ENCODE peak calls at places on chromosomes 6 and 20, in five cellular contexts. S, Q, H, L and D are unnamed samples. For H3K36me3, the result is how much of the 10 kb centered on the place peaks cover.

GRCh38 chr6:20118877-20119276 is 93.4 kb downstream of the MBOAT1 start:
- DNase-seq in S (no peak), Q (no peak), H (no peak), L (peak), D (no peak)

GRCh38 chr20:9146649-9147048 is 77.8 kb downstream of the PLCB4 start:
- DNase-seq in Q (no peak), L (no peak), H (no peak), S (no peak), D (no peak)

GRCh38 chr6:38612386-38612965 is 27.3 kb downstream of the BTBD9 start:
- DNase-seq in L (no peak), Q (no peak), H (peak), S (no peak), D (no peak)

GRCh38 chr20:20393207-20393606 is 25.3 kb downstream of the INSM1 start:
- DNase-seq in L (no peak), H (peak), S (no peak), Q (no peak), D (no peak)

GRCh38 chr20:22716824-22717351 is 132.5 kb upstream of the FOXA2 start:
- DNase-seq in Q (no peak), S (no peak), H (peak), L (no peak), D (no peak)

GRCh38 chr20:24590193-24590982 is 121.0 kb downstream of the SYNDIG1 start:
- DNase-seq in L (no peak), Q (no peak), H (no peak), S (peak), D (no peak)

GRCh38 chr20:59074456-59074855 is 31.9 kb upstream of the PRELID3B start:
- DNase-seq in S (no peak), Q (no peak), L (no peak), H (no peak), D (no peak)

GRCh38 chr6:75350156-75350555 is 65.6 kb upstream of the TMEM30A start:
- DNase-seq in Q (no peak), H (no peak), L (no peak), S (no peak), D (no peak)

GRCh38 chr6:13159295-13159694 is 169.0 kb downstream of the TBC1D7 start:
- DNase-seq in H (peak), Q (no peak), S (no peak), L (no peak), D (no peak)

GRCh38 chr6:166420351-166420750 is 37.6 kb upstream of the MPC1 start:
- DNase-seq in H (peak), L (no peak), S (no peak), Q (no peak), D (no peak)

GRCh38 chr6:154502564-154502963 is 7.9 kb downstream of the CNKSR3 start:
- DNase-seq in S (no peak), H (no peak), Q (no peak), L (no peak), D (no peak)

GRCh38 chr6:91633374-91634184 is 1046.7 kb upstream of the MAP3K7 start:
- DNase-seq in L (peak), Q (no peak), H (no peak), S (no peak), D (no peak)

GRCh38 chr20:63942250-63943006 is 13.8 kb downstream of the UCKL1 start:
- DNase-seq in Q (peak), L (peak), H (peak), S (peak), D (no peak)

GRCh38 chr6:111651185-111652034 is 45.7 kb upstream of the TRAF3IP2 start:
- DNase-seq in H (no peak), Q (no peak), S (no peak), L (no peak), D (no peak)

GRCh38 chr20:5181492-5181891 is 54.7 kb downstream of the CDS2 start:
- DNase-seq in L (no peak), Q (no peak), H (no peak), S (no peak), D (no peak)

GRCh38 chr20:5180933-5181332 is 54.1 kb downstream of the CDS2 start:
- DNase-seq in L (no peak), Q (no peak), H (no peak), S (no peak), D (no peak)

GRCh38 chr20:5182615-5183254 is 55.9 kb downstream of the CDS2 start:
- DNase-seq in Q (no peak), H (no peak), L (no peak), S (no peak), D (no peak)

GRCh38 chr20:5181955-5182354 is 55.1 kb downstream of the CDS2 start:
- DNase-seq in Q (no peak), H (peak), S (no peak), L (no peak), D (no peak)

DNA sequence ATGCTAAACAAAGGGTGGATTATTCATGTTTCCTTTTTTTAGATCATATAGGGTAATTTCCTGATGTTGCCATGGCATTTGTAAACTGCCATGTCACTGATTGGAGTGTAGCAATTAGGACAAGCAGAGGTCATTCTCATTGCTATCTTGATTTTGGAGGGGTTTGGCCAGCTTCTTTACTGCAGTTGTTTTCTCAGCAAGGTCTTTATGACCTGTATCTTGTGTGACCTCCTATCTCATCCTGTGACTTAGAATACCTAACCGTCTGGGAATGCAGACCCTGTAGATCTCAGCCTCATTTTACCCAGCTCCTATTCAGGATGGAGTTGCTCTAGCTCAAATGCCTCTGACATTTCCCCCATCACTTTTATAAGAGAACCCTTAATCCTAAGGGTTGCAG is 53.6 kb downstream of the CDS2 start:
- DNase-seq in L (no peak), Q (no peak), H (no peak), S (no peak), D (no peak)
- H3K36me3 ChIP-seq in L (under half), Q (under half), H (under half), S (under half), D (half or more)

GRCh38 chr20:54456972-54457371 is 18.4 kb upstream of the DOK5 start:
- DNase-seq in H (peak), S (no peak), L (no peak), Q (no peak), D (no peak)
- TF ChIP-seq CTCF in H (peak), S (no peak), L (peak), Q (no peak), D (no peak)

GRCh38 chr6:78993955-78994354 is 84.1 kb downstream of the PHIP start:
- DNase-seq in S (no peak), Q (no peak), L (no peak), H (no peak), D (no peak)
- H3K36me3 ChIP-seq in S (under half), Q (under half), L (half or more), H (half or more), D (under half)

DNA sequence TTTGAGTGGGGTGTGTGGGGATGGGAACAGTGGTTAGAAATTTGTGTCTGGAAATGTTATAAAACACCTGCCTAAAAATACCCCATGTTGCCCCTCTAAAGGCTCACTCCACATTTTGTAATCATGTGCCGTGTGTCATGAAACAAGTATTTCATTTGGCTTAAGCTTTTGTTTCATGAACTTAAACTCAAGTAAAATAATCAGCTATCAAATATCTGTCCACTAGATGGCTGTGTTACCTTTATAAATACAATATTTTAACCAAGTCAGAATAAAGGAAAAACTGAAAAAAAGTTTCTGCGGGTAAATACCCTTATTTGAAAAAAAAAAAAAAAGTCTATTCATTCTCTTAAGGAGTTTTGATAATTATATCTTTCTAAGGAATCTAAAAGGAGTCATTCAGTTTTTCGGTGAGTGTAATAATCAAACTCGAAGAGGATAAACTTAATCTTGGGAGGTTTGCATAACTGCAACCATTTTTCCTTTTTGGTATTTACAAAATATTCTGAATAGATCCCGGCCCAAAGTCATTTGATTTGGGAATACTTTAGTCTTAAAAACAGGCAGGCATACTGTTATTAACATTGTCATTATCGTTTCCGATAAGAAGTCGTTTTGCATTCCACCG is 29.9 kb upstream of the MTRF1L start:
- DNase-seq in L (peak), H (peak), Q (no peak), S (no peak), D (no peak)
- TF ChIP-seq CTCF in L (peak), H (peak), Q (peak), S (no peak), D (no peak)

GRCh38 chr6:28920281-28920680 is 3.5 kb downstream of the TRIM27 start:
- DNase-seq in Q (no peak), H (no peak), L (no peak), S (no peak), D (no peak)
- H3K36me3 ChIP-seq in Q (under half), H (half or more), L (under half), S (under half), D (under half)

DNA sequence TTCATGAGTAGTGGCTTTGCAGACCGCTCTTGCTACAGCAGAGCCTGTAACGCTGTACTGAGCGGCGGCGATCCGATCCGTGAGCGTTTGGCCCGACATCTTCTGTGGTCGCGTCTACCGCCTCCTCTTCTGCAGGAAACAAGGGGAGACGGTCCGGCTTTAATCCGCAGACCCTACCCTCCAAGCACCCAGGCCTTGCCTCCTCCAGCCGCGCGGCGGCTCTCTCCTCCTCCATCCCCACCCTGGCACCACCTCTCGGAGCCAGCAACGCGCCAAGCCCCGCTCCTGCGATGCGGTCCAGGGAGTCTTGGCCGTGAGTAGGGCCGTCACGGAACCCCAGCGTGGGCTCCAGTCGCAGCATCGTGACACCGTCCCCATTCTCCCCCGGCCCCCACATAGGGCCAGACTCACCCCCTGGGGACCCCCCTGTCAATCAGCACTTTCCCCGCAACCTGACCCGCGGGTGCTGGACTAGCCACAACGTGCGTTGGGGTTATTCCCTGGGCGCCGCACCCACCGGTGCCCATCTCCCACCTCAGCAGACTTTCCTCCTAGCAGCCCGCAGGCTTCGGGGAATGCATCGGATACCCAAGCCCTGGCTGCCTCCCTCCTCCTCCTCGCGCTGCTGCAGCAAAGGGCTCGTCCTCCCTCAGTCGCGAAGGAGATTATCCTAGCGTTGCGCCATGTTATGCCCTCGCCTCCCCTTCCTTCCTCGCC is 914 bp downstream of the SNAP91 start:
- DNase-seq in H (peak), S (peak), Q (no peak), L (peak), D (no peak)
- TF ChIP-seq CTCF in H (no peak), S (no peak), Q (no peak), L (no peak), D (no peak)

GRCh38 chr20:53176133-53176532 is 204.0 kb downstream of the TSHZ2 start:
- DNase-seq in L (peak), Q (no peak), S (no peak), H (no peak), D (no peak)

GRCh38 chr20:53175135-53175780 is 203.1 kb downstream of the TSHZ2 start:
- DNase-seq in S (no peak), Q (no peak), L (no peak), H (no peak), D (no peak)

GRCh38 chr20:53174454-53174853 is 202.3 kb downstream of the TSHZ2 start:
- DNase-seq in S (no peak), Q (no peak), H (no peak), L (no peak), D (no peak)

GRCh38 chr20:53168491-53168890 is 196.3 kb downstream of the TSHZ2 start:
- DNase-seq in L (no peak), H (no peak), Q (no peak), S (no peak), D (no peak)

GRCh38 chr20:53171065-53171464 is 198.9 kb downstream of the TSHZ2 start:
- DNase-seq in L (no peak), S (no peak), H (no peak), Q (no peak), D (no peak)
- H3K36me3 ChIP-seq in L (under half), S (under half), H (under half), Q (under half), D (under half)

DNA sequence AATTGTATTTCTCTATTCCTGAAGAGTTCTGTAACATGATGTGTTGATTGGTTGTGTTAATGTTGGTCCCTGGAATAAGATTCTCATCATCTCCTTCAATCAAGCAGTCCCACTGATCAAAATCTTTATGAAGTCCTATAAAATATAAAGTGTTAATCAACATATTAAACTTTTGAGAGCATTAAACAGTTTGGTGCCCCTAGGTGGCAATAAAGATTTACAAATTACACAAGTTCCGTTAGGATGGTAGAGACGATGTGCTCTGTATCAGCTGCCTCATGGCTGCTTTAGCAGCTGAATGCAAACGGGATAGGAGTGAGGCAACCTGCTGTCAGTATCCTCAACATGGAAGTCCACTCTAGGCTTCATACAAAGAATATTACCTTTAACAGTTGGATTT is 16.9 kb downstream of the TDRD6 start:
- DNase-seq in S (no peak), L (peak), H (peak), Q (no peak), D (no peak)
- TF ChIP-seq CTCF in S (no peak), L (peak), H (no peak), Q (peak), D (no peak)

GRCh38 chr20:37502654-37503053 is 18.4 kb upstream of the NNAT start:
- DNase-seq in Q (no peak), L (no peak), S (no peak), H (no peak), D (no peak)
- H3K36me3 ChIP-seq in Q (under half), L (under half), S (under half), H (under half), D (under half)

DNA sequence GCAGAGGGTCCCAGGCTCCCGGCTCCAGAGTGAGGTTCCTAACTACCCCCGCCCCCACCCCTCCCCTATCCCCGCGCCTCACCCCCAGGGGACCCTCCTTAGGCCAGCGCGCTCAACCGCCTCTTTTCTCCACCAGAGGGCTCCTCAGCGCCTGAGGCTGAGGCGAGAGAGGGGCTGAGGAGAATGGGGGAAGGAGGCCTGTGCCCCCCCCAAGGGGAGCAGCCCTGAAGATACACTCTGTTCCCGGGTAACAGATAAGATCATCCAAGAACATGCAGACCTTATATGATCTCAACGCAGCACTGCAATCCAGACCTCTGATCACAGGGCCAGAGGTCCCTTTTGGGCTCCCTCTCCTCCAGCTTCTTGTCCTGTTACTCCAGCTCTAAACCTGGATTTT is 43.3 kb upstream of the MRPS10 start:
- DNase-seq in H (peak), Q (no peak), L (peak), S (no peak), D (no peak)
- TF ChIP-seq CTCF in H (peak), Q (peak), L (peak), S (peak), D (peak)